ENCODE peak calls at places on chromosomes 2 and 18, in five cellular contexts. One of them, this sample, is unnamed.

GRCh38 chr2:54671010-54671409 is 52.5 kb upstream of the EML6 start:
- ATAC-seq in GM12878: no peak
- ATAC-seq in upper lobe of left lung: no peak
- ATAC-seq in HepG2: no peak
- ATAC-seq in K562: no peak
- ATAC-seq in this sample: no peak

GRCh38 chr2:7377861-7378569 is 460.8 kb downstream of the RNF144A start:
- ATAC-seq in GM12878: peak; percentile 60
- ATAC-seq in upper lobe of left lung: peak; percentile 38
- ATAC-seq in HepG2: peak; percentile 85
- ATAC-seq in K562: no peak
- ATAC-seq in this sample: no peak

GRCh38 chr2:60351802-60352201 is 201.7 kb downstream of the BCL11A start:
- ATAC-seq in GM12878: no peak
- ATAC-seq in upper lobe of left lung: no peak
- ATAC-seq in HepG2: no peak
- ATAC-seq in K562: no peak
- ATAC-seq in this sample: no peak

GRCh38 chr2:12964904-12965539 is 248.3 kb downstream of the TRIB2 start:
- ATAC-seq in GM12878: no peak
- ATAC-seq in upper lobe of left lung: no peak
- ATAC-seq in HepG2: no peak
- ATAC-seq in K562: peak; percentile 81
- ATAC-seq in this sample: no peak

GRCh38 chr2:237714690-237715458 is 83.7 kb upstream of the RBM44 start:
- ATAC-seq in GM12878: no peak
- ATAC-seq in upper lobe of left lung: peak; percentile 87
- ATAC-seq in HepG2: peak; percentile 77
- ATAC-seq in K562: no peak
- ATAC-seq in this sample: peak; percentile 88

GRCh38 chr18:65206551-65207260 is 544.1 kb upstream of the CDH7 start:
- ATAC-seq in GM12878: peak; percentile 83
- ATAC-seq in upper lobe of left lung: peak; percentile 34
- ATAC-seq in HepG2: peak; percentile 99
- ATAC-seq in K562: no peak
- ATAC-seq in this sample: no peak

GRCh38 chr18:67010916-67011315 is 407.0 kb upstream of the CDH19 start:
- ATAC-seq in GM12878: no peak
- ATAC-seq in upper lobe of left lung: no peak
- ATAC-seq in HepG2: no peak
- ATAC-seq in K562: no peak
- ATAC-seq in this sample: no peak

GRCh38 chr2:239716536-239717318 is 308.4 kb downstream of the NDUFA10 start:
- ATAC-seq in GM12878: no peak
- ATAC-seq in upper lobe of left lung: no peak
- ATAC-seq in HepG2: no peak
- ATAC-seq in K562: no peak
- ATAC-seq in this sample: peak; percentile 52

GRCh38 chr18:49630246-49630699 is 68.4 kb downstream of the LIPG start:
- ATAC-seq in GM12878: no peak
- ATAC-seq in upper lobe of left lung: peak; percentile 9
- ATAC-seq in HepG2: peak; percentile 89
- ATAC-seq in K562: no peak
- ATAC-seq in this sample: no peak

GRCh38 chr18:58535340-58536186 is 93.3 kb downstream of the ALPK2 start:
- ATAC-seq in GM12878: peak; percentile 42
- ATAC-seq in upper lobe of left lung: no peak
- ATAC-seq in HepG2: no peak
- ATAC-seq in K562: no peak
- ATAC-seq in this sample: peak; percentile 46

GRCh38 chr2:120094795-120095194 is 81.9 kb downstream of the EPB41L5 start:
- ATAC-seq in GM12878: no peak
- ATAC-seq in upper lobe of left lung: no peak
- ATAC-seq in HepG2: no peak
- ATAC-seq in K562: no peak
- ATAC-seq in this sample: no peak

GRCh38 chr2:240070907-240071306 is 17.6 kb upstream of the OR6B3 start:
- ATAC-seq in GM12878: no peak
- ATAC-seq in upper lobe of left lung: no peak
- ATAC-seq in HepG2: no peak
- ATAC-seq in K562: no peak
- ATAC-seq in this sample: no peak

GRCh38 chr2:217382794-217383193 is 522.9 kb upstream of the TNP1 start:
- ATAC-seq in GM12878: no peak
- ATAC-seq in upper lobe of left lung: no peak
- ATAC-seq in HepG2: no peak
- ATAC-seq in K562: no peak
- ATAC-seq in this sample: no peak

GRCh38 chr2:113979172-113980128 is 89.6 kb downstream of the ACTR3 start:
- ATAC-seq in GM12878: peak; percentile 77
- ATAC-seq in upper lobe of left lung: no peak
- ATAC-seq in HepG2: no peak
- ATAC-seq in K562: no peak
- ATAC-seq in this sample: no peak

GRCh38 chr2:133879703-133880102 is 311.4 kb upstream of the NCKAP5 start:
- ATAC-seq in GM12878: no peak
- ATAC-seq in upper lobe of left lung: no peak
- ATAC-seq in HepG2: no peak
- ATAC-seq in K562: no peak
- ATAC-seq in this sample: no peak

GRCh38 chr2:207807516-207807915 is 37.8 kb upstream of the FZD5 start:
- ATAC-seq in GM12878: peak; percentile 88
- ATAC-seq in upper lobe of left lung: no peak
- ATAC-seq in HepG2: no peak
- ATAC-seq in K562: no peak
- ATAC-seq in this sample: no peak

GRCh38 chr2:190841707-190842505 is 38.7 kb upstream of the GLS start:
- ATAC-seq in GM12878: no peak
- ATAC-seq in upper lobe of left lung: no peak
- ATAC-seq in HepG2: peak; percentile 87
- ATAC-seq in K562: no peak
- ATAC-seq in this sample: no peak

GRCh38 chr2:120133572-120134244 is 89.5 kb downstream of the TMEM185B start:
- ATAC-seq in GM12878: no peak
- ATAC-seq in upper lobe of left lung: no peak
- ATAC-seq in HepG2: peak; percentile 63
- ATAC-seq in K562: no peak
- ATAC-seq in this sample: no peak

GRCh38 chr2:236156860-236157194 is 11.4 kb downstream of the GBX2 start:
- ATAC-seq in GM12878: no peak
- ATAC-seq in upper lobe of left lung: no peak
- ATAC-seq in HepG2: no peak
- ATAC-seq in K562: no peak
- ATAC-seq in this sample: no peak

GRCh38 chr2:235639387-235639786 is 145.5 kb downstream of the AGAP1 start:
- ATAC-seq in GM12878: no peak
- ATAC-seq in upper lobe of left lung: peak; percentile 66
- ATAC-seq in HepG2: no peak
- ATAC-seq in K562: peak; percentile 64
- ATAC-seq in this sample: peak; percentile 95

GRCh38 chr2:166365803-166366420 is 9.8 kb downstream of the SCN9A start:
- ATAC-seq in GM12878: no peak
- ATAC-seq in upper lobe of left lung: no peak
- ATAC-seq in HepG2: no peak
- ATAC-seq in K562: peak; percentile 59
- ATAC-seq in this sample: no peak

GRCh38 chr2:95041824-95042442 is 16.4 kb downstream of the MAL start:
- ATAC-seq in GM12878: peak; percentile 79
- ATAC-seq in upper lobe of left lung: no peak
- ATAC-seq in HepG2: no peak
- ATAC-seq in K562: no peak
- ATAC-seq in this sample: no peak

GRCh38 chr2:129548880-129549279 is 430.6 kb upstream of the RAB6C start:
- ATAC-seq in GM12878: no peak
- ATAC-seq in upper lobe of left lung: no peak
- ATAC-seq in HepG2: no peak
- ATAC-seq in K562: no peak
- ATAC-seq in this sample: no peak

GRCh38 chr2:25561136-25561850 is 112.1 kb downstream of the DTNB start:
- ATAC-seq in GM12878: no peak
- ATAC-seq in upper lobe of left lung: no peak
- ATAC-seq in HepG2: no peak
- ATAC-seq in K562: no peak
- ATAC-seq in this sample: no peak

GRCh38 chr2:207041753-207042152 is 102.4 kb downstream of the CPO start:
- ATAC-seq in GM12878: no peak
- ATAC-seq in upper lobe of left lung: no peak
- ATAC-seq in HepG2: no peak
- ATAC-seq in K562: no peak
- ATAC-seq in this sample: no peak

GRCh38 chr2:54912305-54912704 is 137.9 kb downstream of the RTN4 start:
- ATAC-seq in GM12878: no peak
- ATAC-seq in upper lobe of left lung: no peak
- ATAC-seq in HepG2: no peak
- ATAC-seq in K562: no peak
- ATAC-seq in this sample: no peak

GRCh38 chr18:22930089-22930713 is 2.9 kb upstream of the RBBP8 start:
- ATAC-seq in GM12878: peak; percentile 59
- ATAC-seq in upper lobe of left lung: peak; percentile 72
- ATAC-seq in HepG2: peak; percentile 48
- ATAC-seq in K562: peak; percentile 69
- ATAC-seq in this sample: no peak

GRCh38 chr2:38095996-38096861 is 20.3 kb upstream of the CYP1B1 start:
- ATAC-seq in GM12878: peak; percentile 76
- ATAC-seq in upper lobe of left lung: peak; percentile 78
- ATAC-seq in HepG2: peak; percentile 28
- ATAC-seq in K562: no peak
- ATAC-seq in this sample: no peak

GRCh38 chr2:150088538-150088937 is 398.9 kb downstream of the RND3 start:
- ATAC-seq in GM12878: no peak
- ATAC-seq in upper lobe of left lung: no peak
- ATAC-seq in HepG2: no peak
- ATAC-seq in K562: no peak
- ATAC-seq in this sample: no peak

GRCh38 chr18:67500512-67500911 is 16.0 kb downstream of the DSEL start:
- ATAC-seq in GM12878: no peak
- ATAC-seq in upper lobe of left lung: no peak
- ATAC-seq in HepG2: no peak
- ATAC-seq in K562: no peak
- ATAC-seq in this sample: no peak

GRCh38 chr2:40276076-40276475 is 175.8 kb downstream of the SLC8A1 start:
- ATAC-seq in GM12878: no peak
- ATAC-seq in upper lobe of left lung: no peak
- ATAC-seq in HepG2: no peak
- ATAC-seq in K562: no peak
- ATAC-seq in this sample: no peak

GRCh38 chr2:67666386-67667053 is 269.4 kb downstream of the ETAA1 start:
- ATAC-seq in GM12878: no peak
- ATAC-seq in upper lobe of left lung: no peak
- ATAC-seq in HepG2: no peak
- ATAC-seq in K562: no peak
- ATAC-seq in this sample: peak; percentile 94

GRCh38 chr2:27086722-27087446 is at the start of gene KHK:
- ATAC-seq in GM12878: peak; percentile 3
- ATAC-seq in upper lobe of left lung: no peak
- ATAC-seq in HepG2: peak; percentile 69
- ATAC-seq in K562: peak; percentile 4
- ATAC-seq in this sample: peak; percentile 23

DNA sequence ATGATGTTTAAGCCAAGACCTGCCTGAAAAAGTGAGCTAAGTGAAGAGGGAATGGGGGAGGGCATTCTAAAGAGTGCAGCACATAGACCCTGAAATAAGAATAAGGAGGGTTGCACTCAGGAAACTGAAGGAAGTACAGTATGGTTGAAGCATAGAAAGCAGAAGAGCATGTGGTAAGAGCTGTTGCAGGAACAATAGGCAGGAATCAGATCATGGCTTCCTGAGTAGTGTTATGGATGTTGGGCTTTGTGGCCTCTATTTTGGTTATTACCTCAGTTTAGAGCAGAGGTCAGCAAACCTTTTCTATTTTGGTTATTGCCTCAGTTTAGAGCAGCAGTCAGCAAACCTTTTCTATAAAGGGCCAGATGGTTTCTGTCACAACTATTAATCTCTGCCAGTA is 91.2 kb upstream of the MYO3B start:
- ATAC-seq in GM12878: no peak
- ATAC-seq in upper lobe of left lung: no peak
- ATAC-seq in HepG2: no peak
- ATAC-seq in K562: no peak
- ATAC-seq in this sample: no peak
- TF ChIP-seq EP300 in GM12878: no peak
- TF ChIP-seq EP300 in upper lobe of left lung: no peak
- TF ChIP-seq EP300 in HepG2: no peak
- TF ChIP-seq EP300 in K562: no peak
- TF ChIP-seq EP300 in this sample: no peak

DNA sequence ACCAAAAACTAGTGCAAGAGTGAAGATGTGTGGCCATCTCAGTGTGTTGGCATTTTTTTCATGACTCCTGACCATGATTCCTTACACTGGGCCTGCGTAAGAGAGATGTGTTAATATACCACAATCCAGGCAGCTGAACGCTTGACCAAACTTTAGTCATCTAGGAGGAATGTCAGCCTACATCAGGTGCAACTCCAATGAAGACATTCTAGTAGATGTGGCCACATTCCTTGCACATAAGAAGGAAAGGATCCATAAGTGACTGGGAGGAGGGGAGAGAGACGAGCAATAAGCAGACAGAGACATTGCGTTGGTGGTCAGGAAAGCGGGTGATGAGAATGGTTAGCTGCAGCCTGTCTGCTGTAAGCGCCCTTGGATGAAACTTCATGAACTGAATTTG is 42.6 kb downstream of the CYRIA start:
- ATAC-seq in GM12878: no peak
- ATAC-seq in upper lobe of left lung: no peak
- ATAC-seq in HepG2: no peak
- ATAC-seq in K562: no peak
- ATAC-seq in this sample: no peak
- H3K4me1 ChIP-seq in GM12878: peaks cover 16% of the 10 kb centered on the region
- H3K4me1 ChIP-seq in upper lobe of left lung: peaks cover 64% of the 10 kb centered on the region
- H3K4me1 ChIP-seq in HepG2: no peaks in the 10 kb centered on the region
- H3K4me1 ChIP-seq in K562: peaks cover 13% of the 10 kb centered on the region
- H3K4me1 ChIP-seq in this sample: no peaks in the 10 kb centered on the region

GRCh38 chr2:132725134-132725533 is 55.1 kb upstream of the LYPD1 start:
- ATAC-seq in GM12878: no peak
- ATAC-seq in upper lobe of left lung: no peak
- ATAC-seq in HepG2: no peak
- ATAC-seq in K562: no peak
- ATAC-seq in this sample: no peak
- TF ChIP-seq POLR2AphosphoS5 in GM12878: no peak
- TF ChIP-seq POLR2AphosphoS5 in upper lobe of left lung: no peak
- TF ChIP-seq POLR2AphosphoS5 in HepG2: no peak
- TF ChIP-seq POLR2AphosphoS5 in K562: no peak
- TF ChIP-seq POLR2AphosphoS5 in this sample: no peak

GRCh38 chr2:20615466-20616241 is 35.2 kb downstream of the HS1BP3 start:
- ATAC-seq in GM12878: no peak
- ATAC-seq in upper lobe of left lung: no peak
- ATAC-seq in HepG2: peak; percentile 11
- ATAC-seq in K562: no peak
- ATAC-seq in this sample: no peak

GRCh38 chr2:20618468-20618885 is 32.4 kb downstream of the HS1BP3 start:
- ATAC-seq in GM12878: no peak
- ATAC-seq in upper lobe of left lung: peak; percentile 7
- ATAC-seq in HepG2: peak; percentile 13
- ATAC-seq in K562: no peak
- ATAC-seq in this sample: peak; percentile 48

GRCh38 chr2:20617892-20618467 is 32.9 kb downstream of the HS1BP3 start:
- ATAC-seq in GM12878: peak; percentile 67
- ATAC-seq in upper lobe of left lung: peak; percentile 90
- ATAC-seq in HepG2: peak; percentile 92
- ATAC-seq in K562: peak; percentile 73
- ATAC-seq in this sample: peak; percentile 88

GRCh38 chr2:20616341-20616871 is 34.5 kb downstream of the HS1BP3 start:
- ATAC-seq in GM12878: no peak
- ATAC-seq in upper lobe of left lung: no peak
- ATAC-seq in HepG2: no peak
- ATAC-seq in K562: no peak
- ATAC-seq in this sample: no peak

GRCh38 chr2:20617081-20617575 is 33.8 kb downstream of the HS1BP3 start:
- ATAC-seq in GM12878: no peak
- ATAC-seq in upper lobe of left lung: peak; percentile 67
- ATAC-seq in HepG2: peak; percentile 14
- ATAC-seq in K562: peak; percentile 78
- ATAC-seq in this sample: peak; percentile 52
- TF ChIP-seq EP300 in GM12878: no peak
- TF ChIP-seq EP300 in upper lobe of left lung: no peak
- TF ChIP-seq EP300 in HepG2: no peak
- TF ChIP-seq EP300 in K562: no peak
- TF ChIP-seq EP300 in this sample: no peak

This sample was measured in gastroesophageal sphincter.